ENCODE peak calls at places on chromosomes 7 and 10, in five cellular contexts. M is mucosa of descending colon, Y is fibroblast of lung, S is PC-3, J is psoas muscle. P is an unnamed sample.

GRCh38 chr10:87700031-87700796 is 40.5 kb downstream of the PAPSS2 start:
- DNase-seq in M (no peak), Y (peak; percentile 70), S (peak; percentile 60), J (no peak), P (no peak)

GRCh38 chr7:48455363-48455762 is 284.1 kb downstream of the ABCA13 start:
- DNase-seq in M (no peak), Y (no peak), S (no peak), J (peak; percentile 42), P (no peak)

GRCh38 chr7:139753079-139753692 is 24.6 kb downstream of the HIPK2 start:
- DNase-seq in M (no peak), Y (no peak), S (peak; percentile 69), J (no peak), P (no peak)

GRCh38 chr10:13139671-13140070 is 21.7 kb upstream of the MCM10 start:
- DNase-seq in M (no peak), Y (no peak), S (no peak), J (no peak), P (no peak)

GRCh38 chr7:102140952-102141370 is 145.7 kb upstream of the SH2B2 start:
- DNase-seq in M (peak; percentile 21), Y (no peak), S (no peak), J (no peak), P (no peak)

GRCh38 chr7:124246262-124246863 is 213.5 kb upstream of the TMEM229A start:
- DNase-seq in M (no peak), Y (peak; percentile 42), S (peak; percentile 26), J (no peak), P (no peak)

GRCh38 chr10:132685921-132686680 is 99.8 kb downstream of the NKX6-2 start:
- DNase-seq in M (no peak), Y (no peak), S (no peak), J (peak; percentile 25), P (peak; percentile 24)

GRCh38 chr10:11242443-11243386 is 225.0 kb downstream of the CELF2 start:
- DNase-seq in M (peak; percentile 58), Y (peak; percentile 57), S (no peak), J (peak; percentile 66), P (no peak)

GRCh38 chr10:129854181-129854580 is 109.9 kb downstream of the EBF3 start:
- DNase-seq in M (no peak), Y (no peak), S (no peak), J (no peak), P (no peak)

GRCh38 chr7:118158766-118159165 is 25.2 kb upstream of the LSM8 start:
- DNase-seq in M (no peak), Y (no peak), S (peak; percentile 8), J (no peak), P (no peak)

GRCh38 chr10:112140110-112140755 is 43.3 kb downstream of the GPAM start:
- DNase-seq in M (peak; percentile 81), Y (peak; percentile 52), S (peak; percentile 84), J (peak; percentile 61), P (peak; percentile 68)

GRCh38 chr10:1432161-1432560 is 305.2 kb downstream of the ADARB2 start:
- DNase-seq in M (no peak), Y (no peak), S (peak; percentile 10), J (no peak), P (no peak)

GRCh38 chr7:158658475-158658874 is 46.1 kb downstream of the NCAPG2 start:
- DNase-seq in M (no peak), Y (no peak), S (no peak), J (no peak), P (no peak)

GRCh38 chr10:101000602-101000991 is 989 bp downstream of the LZTS2 start:
- DNase-seq in M (no peak), Y (no peak), S (no peak), J (no peak), P (no peak)

GRCh38 chr7:155919400-155920067 is 107.3 kb upstream of the SHH start:
- DNase-seq in M (no peak), Y (peak; percentile 21), S (peak; percentile 69), J (no peak), P (no peak)

GRCh38 chr10:80357804-80358125 is 1.2 kb downstream of the DYDC2 start:
- DNase-seq in M (peak; percentile 25), Y (no peak), S (no peak), J (no peak), P (no peak)

GRCh38 chr10:30736685-30737232 is 107.2 kb upstream of the LYZL2 start:
- DNase-seq in M (peak; percentile 21), Y (peak; percentile 100), S (peak; percentile 92), J (peak; percentile 74), P (no peak)

GRCh38 chr10:44908071-44908709 is 2.9 kb upstream of the TMEM72 start:
- DNase-seq in M (no peak), Y (peak; percentile 20), S (peak; percentile 17), J (peak; percentile 78), P (no peak)

GRCh38 chr7:20742913-20743312 is 43.8 kb downstream of the SP8 start:
- DNase-seq in M (no peak), Y (no peak), S (no peak), J (no peak), P (no peak)

GRCh38 chr10:74924251-74924954 is 98.0 kb downstream of the KAT6B start:
- DNase-seq in M (no peak), Y (peak; percentile 97), S (peak; percentile 100), J (no peak), P (no peak)

GRCh38 chr10:67612577-67613537 is 83.1 kb downstream of the CTNNA3 start:
- DNase-seq in M (peak; percentile 2), Y (peak; percentile 90), S (peak; percentile 62), J (no peak), P (no peak)

GRCh38 chr7:40329601-40330153 is 194.9 kb downstream of the SUGCT start:
- DNase-seq in M (no peak), Y (peak; percentile 57), S (peak; percentile 75), J (no peak), P (no peak)

GRCh38 chr10:112532053-112532658 is 85.1 kb downstream of the VTI1A start:
- DNase-seq in M (no peak), Y (no peak), S (no peak), J (no peak), P (no peak)

DNA sequence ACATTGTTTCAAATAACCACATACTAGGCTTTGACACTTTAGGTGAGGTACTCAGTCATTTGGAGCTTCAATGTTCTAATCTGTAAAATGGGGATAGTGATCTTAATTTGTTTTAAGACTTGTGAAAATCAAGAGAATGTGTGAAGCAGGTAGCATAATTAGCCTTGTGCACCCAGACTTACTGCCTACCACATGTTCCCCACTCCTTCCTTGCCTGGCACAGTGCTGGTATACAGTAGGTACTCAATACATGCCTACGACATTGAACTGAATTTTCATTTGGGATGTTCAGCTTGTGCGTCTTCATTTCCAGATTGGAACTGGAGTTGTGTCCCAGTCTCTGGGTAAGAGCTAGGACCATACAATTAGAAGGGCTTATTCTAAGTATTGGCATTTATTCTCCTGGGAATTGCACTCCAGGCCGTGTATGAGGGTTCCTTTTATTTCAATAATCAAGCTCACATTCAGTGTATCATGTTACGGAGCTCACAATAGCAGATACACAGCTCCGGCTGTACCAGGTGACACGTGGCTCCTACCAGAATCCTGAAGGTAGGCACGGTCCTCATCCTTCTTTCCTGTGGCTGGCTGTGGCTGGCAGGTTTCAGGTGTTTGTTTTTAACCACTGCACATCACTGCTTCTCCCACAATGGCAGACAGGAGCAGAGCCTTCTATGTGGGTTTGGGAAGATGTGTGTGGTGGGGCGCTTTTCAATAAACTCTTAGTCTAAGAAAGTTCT is 109.4 kb upstream of the PDCD4 start:
- DNase-seq in M (no peak), Y (no peak), S (no peak), J (no peak), P (no peak)
- H3K4me3 ChIP-seq in M (no peak overlapping the region), Y (no peak overlapping the region), S (no peak overlapping the region), J (peak overlapping the region; percentile 60), P (no peak overlapping the region)

DNA sequence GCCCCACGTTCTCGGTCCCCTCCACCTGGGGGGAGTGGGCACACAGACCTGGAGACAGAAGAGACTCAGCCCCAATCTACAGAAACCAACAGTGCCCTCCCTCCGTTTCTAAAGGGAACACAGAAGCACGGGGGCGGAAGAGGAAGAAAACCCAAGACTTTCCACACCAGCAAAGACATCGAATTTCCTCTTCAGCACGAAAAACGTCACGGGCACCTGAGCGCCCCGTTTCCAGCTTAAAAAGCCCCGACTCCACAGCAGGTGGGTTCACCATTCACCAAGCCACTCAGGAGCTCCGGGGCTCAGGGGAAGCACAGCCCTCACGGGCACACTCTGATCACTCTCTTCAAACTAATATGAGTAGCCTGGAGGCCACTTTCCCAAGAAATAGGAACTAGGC is 19.6 kb downstream of the NUDT1 start:
- DNase-seq in M (peak; percentile 21), Y (no peak), S (no peak), J (no peak), P (no peak)
- H3K4me3 ChIP-seq in M (no peak overlapping the region), Y (no peak overlapping the region), S (no peak overlapping the region), J (no peak overlapping the region), P (no peak overlapping the region)

DNA sequence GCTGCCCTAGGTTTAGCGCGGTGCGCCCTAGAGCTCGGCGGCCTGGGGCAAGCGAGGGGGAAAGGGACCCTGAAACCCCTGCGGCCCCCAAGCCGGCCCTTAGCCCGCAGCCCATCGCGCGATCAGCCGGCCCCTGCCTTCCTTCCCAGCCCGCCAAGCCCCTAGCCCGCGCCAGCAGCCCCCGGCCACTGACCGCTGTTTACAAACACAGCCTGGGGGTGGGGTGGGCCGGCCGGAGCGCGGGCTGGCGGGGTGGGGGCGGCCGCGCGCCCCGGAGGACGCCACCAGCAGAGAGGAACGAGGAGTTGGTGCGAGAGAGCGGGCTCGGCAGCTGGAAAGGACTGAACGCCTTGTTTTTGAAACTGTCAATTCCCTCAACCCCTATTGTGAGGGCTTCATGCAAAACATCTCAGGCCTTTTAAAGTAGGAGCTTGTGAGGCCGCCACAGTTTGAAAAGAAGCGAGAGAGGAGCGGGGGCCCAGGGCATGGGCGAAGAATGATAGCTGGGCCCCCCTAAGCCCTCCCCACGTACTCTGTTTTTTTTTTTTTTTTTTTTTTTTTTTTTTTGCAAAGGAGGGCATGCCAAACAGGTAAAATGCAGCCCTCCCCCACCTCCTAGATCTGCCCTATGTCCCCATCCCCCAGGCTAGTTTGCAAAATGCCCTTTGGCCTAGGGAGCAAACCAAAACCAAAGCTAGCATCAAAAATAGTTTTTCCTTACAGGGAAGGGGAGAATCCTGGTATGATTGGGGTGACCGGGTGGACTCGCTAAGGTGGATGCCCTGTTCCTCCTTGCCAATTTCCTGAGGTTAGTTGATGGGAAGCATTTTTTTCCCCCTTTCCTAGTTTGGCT is 15.0 kb downstream of the SKIDA1 start:
- DNase-seq in M (no peak), Y (peak; percentile 35), S (no peak), J (no peak), P (no peak)
- H3K4me3 ChIP-seq in M (no peak overlapping the region), Y (peak overlapping the region; percentile 39), S (no peak overlapping the region), J (peak overlapping the region; percentile 62), P (peak overlapping the region; percentile 79)

GRCh38 chr10:122018951-122019413 is 30.0 kb downstream of the TACC2 start:
- DNase-seq in M (peak; percentile 77), Y (no peak), S (peak; percentile 50), J (peak; percentile 59), P (no peak)

GRCh38 chr10:122019414-122019975 is 30.5 kb downstream of the TACC2 start:
- DNase-seq in M (peak; percentile 90), Y (no peak), S (peak; percentile 60), J (peak; percentile 58), P (no peak)

GRCh38 chr10:122021828-122022227 is 32.9 kb downstream of the TACC2 start:
- DNase-seq in M (no peak), Y (no peak), S (no peak), J (no peak), P (no peak)

GRCh38 chr10:122021421-122021820 is 32.5 kb downstream of the TACC2 start:
- DNase-seq in M (no peak), Y (no peak), S (peak; percentile 45), J (no peak), P (no peak)

DNA sequence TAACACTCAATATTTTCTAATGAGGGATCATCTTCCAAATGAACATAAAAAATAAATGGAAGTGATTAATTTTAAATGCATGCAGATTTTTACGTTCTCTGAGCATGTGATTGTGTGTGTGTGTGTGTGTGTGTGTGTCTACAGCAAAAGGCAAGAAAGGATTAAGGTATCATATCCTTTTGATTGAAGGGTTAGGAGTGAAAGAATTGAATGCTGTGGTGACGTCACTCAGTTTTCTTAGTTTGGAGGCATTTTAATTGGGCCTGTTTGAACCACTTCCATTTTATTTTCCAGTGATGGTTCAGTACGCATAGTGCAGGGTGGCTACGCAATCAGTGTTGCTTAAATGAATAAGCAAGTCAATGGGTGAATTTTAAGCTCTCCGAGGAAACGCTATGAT is 31.2 kb downstream of the TACC2 start:
- DNase-seq in M (no peak), Y (no peak), S (no peak), J (no peak), P (no peak)
- H3K4me3 ChIP-seq in M (no peak overlapping the region), Y (no peak overlapping the region), S (peak overlapping the region; percentile 67), J (peak overlapping the region; percentile 51), P (no peak overlapping the region)

P was measured in dorsolateral prefrontal cortex.